ENCODE peak calls at places on chromosomes 5 and 9, in seven cellular contexts. One of them, this sample, is unnamed.
A peak's percentile ranks its signal among the peaks of the same experiment; 100 is the strongest.

GRCh38 chr5:151568036-151568435 is 23.1 kb downstream of the FAT2 start:
- DNase-seq in NCI-H524: no peak
- DNase-seq in BJ: no peak
- DNase-seq in adrenal gland: no peak
- DNase-seq in activated gamma-delta T cell: no peak
- DNase-seq in hepatic stellate cell: no peak
- DNase-seq in stimulated activated CD4-positive, alpha-beta T cell treated with anti-CD3 and anti-CD28 coated beads, Interleukin-1b, Interleukin-23, amount 100 ng/mL, for 24 hours: no peak
- DNase-seq in this sample: no peak

GRCh38 chr9:21991039-21991959 is 2.9 kb downstream of the CDKN2A start:
- DNase-seq in NCI-H524: no peak
- DNase-seq in BJ: no peak
- DNase-seq in adrenal gland: no peak
- DNase-seq in activated gamma-delta T cell: no peak
- DNase-seq in hepatic stellate cell: no peak
- DNase-seq in stimulated activated CD4-positive, alpha-beta T cell treated with anti-CD3 and anti-CD28 coated beads, Interleukin-1b, Interleukin-23, amount 100 ng/mL, for 24 hours: no peak
- DNase-seq in this sample: no peak

GRCh38 chr5:149990518-149991376 is 9.7 kb downstream of the TIGD6 start:
- DNase-seq in NCI-H524: peak; percentile 67
- DNase-seq in BJ: no peak
- DNase-seq in adrenal gland: peak; percentile 86
- DNase-seq in activated gamma-delta T cell: no peak
- DNase-seq in hepatic stellate cell: peak; percentile 52
- DNase-seq in stimulated activated CD4-positive, alpha-beta T cell treated with anti-CD3 and anti-CD28 coated beads, Interleukin-1b, Interleukin-23, amount 100 ng/mL, for 24 hours: no peak
- DNase-seq in this sample: peak; percentile 69

GRCh38 chr5:122352331-122352730 is 40.3 kb downstream of the SNCAIP start:
- DNase-seq in NCI-H524: no peak
- DNase-seq in BJ: no peak
- DNase-seq in adrenal gland: no peak
- DNase-seq in activated gamma-delta T cell: no peak
- DNase-seq in hepatic stellate cell: no peak
- DNase-seq in stimulated activated CD4-positive, alpha-beta T cell treated with anti-CD3 and anti-CD28 coated beads, Interleukin-1b, Interleukin-23, amount 100 ng/mL, for 24 hours: no peak
- DNase-seq in this sample: no peak

GRCh38 chr5:27473300-27474053 is 435.1 kb upstream of the CDH9 start:
- DNase-seq in NCI-H524: no peak
- DNase-seq in BJ: no peak
- DNase-seq in adrenal gland: no peak
- DNase-seq in activated gamma-delta T cell: no peak
- DNase-seq in hepatic stellate cell: no peak
- DNase-seq in stimulated activated CD4-positive, alpha-beta T cell treated with anti-CD3 and anti-CD28 coated beads, Interleukin-1b, Interleukin-23, amount 100 ng/mL, for 24 hours: no peak
- DNase-seq in this sample: peak; percentile 53

GRCh38 chr5:102596113-102596512 is 97.3 kb upstream of the SLCO6A1 start:
- DNase-seq in NCI-H524: no peak
- DNase-seq in BJ: no peak
- DNase-seq in adrenal gland: no peak
- DNase-seq in activated gamma-delta T cell: no peak
- DNase-seq in hepatic stellate cell: no peak
- DNase-seq in stimulated activated CD4-positive, alpha-beta T cell treated with anti-CD3 and anti-CD28 coated beads, Interleukin-1b, Interleukin-23, amount 100 ng/mL, for 24 hours: no peak
- DNase-seq in this sample: no peak

GRCh38 chr9:75102177-75102790 is 14.0 kb downstream of the OSTF1 start:
- DNase-seq in NCI-H524: no peak
- DNase-seq in BJ: no peak
- DNase-seq in adrenal gland: no peak
- DNase-seq in activated gamma-delta T cell: no peak
- DNase-seq in hepatic stellate cell: no peak
- DNase-seq in stimulated activated CD4-positive, alpha-beta T cell treated with anti-CD3 and anti-CD28 coated beads, Interleukin-1b, Interleukin-23, amount 100 ng/mL, for 24 hours: no peak
- DNase-seq in this sample: no peak

GRCh38 chr5:122447941-122448340 is 135.9 kb downstream of the SNCAIP start:
- DNase-seq in NCI-H524: no peak
- DNase-seq in BJ: no peak
- DNase-seq in adrenal gland: no peak
- DNase-seq in activated gamma-delta T cell: no peak
- DNase-seq in hepatic stellate cell: no peak
- DNase-seq in stimulated activated CD4-positive, alpha-beta T cell treated with anti-CD3 and anti-CD28 coated beads, Interleukin-1b, Interleukin-23, amount 100 ng/mL, for 24 hours: no peak
- DNase-seq in this sample: peak; percentile 28

GRCh38 chr9:88998506-88998905 is 7.2 kb downstream of the S1PR3 start:
- DNase-seq in NCI-H524: no peak
- DNase-seq in BJ: no peak
- DNase-seq in adrenal gland: peak; percentile 66
- DNase-seq in activated gamma-delta T cell: no peak
- DNase-seq in hepatic stellate cell: no peak
- DNase-seq in stimulated activated CD4-positive, alpha-beta T cell treated with anti-CD3 and anti-CD28 coated beads, Interleukin-1b, Interleukin-23, amount 100 ng/mL, for 24 hours: no peak
- DNase-seq in this sample: no peak

GRCh38 chr9:92196909-92197308 is 81.7 kb upstream of the SPTLC1 start:
- DNase-seq in NCI-H524: no peak
- DNase-seq in BJ: no peak
- DNase-seq in adrenal gland: peak; percentile 49
- DNase-seq in activated gamma-delta T cell: no peak
- DNase-seq in hepatic stellate cell: peak; percentile 53
- DNase-seq in stimulated activated CD4-positive, alpha-beta T cell treated with anti-CD3 and anti-CD28 coated beads, Interleukin-1b, Interleukin-23, amount 100 ng/mL, for 24 hours: no peak
- DNase-seq in this sample: no peak

This sample was measured in D341Med.